ENCODE peak calls at places on chromosomes 11 and 22, in five cellular contexts. Y is left ventricle myocardium inferior, T is RWPE1, U is fibroblast of lung, G is lung. K is an unnamed sample.

GRCh38 chr22:42073568-42074152 is 388 bp upstream of the PHETA2 start:
- DNase-seq in T (no peak), U (no peak), Y (no peak), G (no peak), K (no peak)

GRCh38 chr11:114598461-114598860 is 2.9 kb upstream of the NXPE4 start:
- DNase-seq in T (no peak), Y (no peak), U (no peak), G (no peak), K (no peak)

GRCh38 chr11:126190792-126191191 is 20.7 kb downstream of the RPUSD4 start:
- DNase-seq in G (no peak), U (no peak), T (no peak), Y (no peak), K (peak)

GRCh38 chr22:36528336-36528735 is 630 bp downstream of the EIF3D start:
- DNase-seq in T (no peak), U (peak), G (no peak), Y (no peak), K (no peak)

GRCh38 chr22:17712441-17712840 is 61.8 kb downstream of the BID start:
- DNase-seq in U (peak), Y (no peak), T (no peak), G (no peak), K (no peak)

GRCh38 chr11:131977854-131978253 is 607.4 kb downstream of the NTM start:
- DNase-seq in G (no peak), Y (no peak), U (peak), T (peak), K (no peak)

GRCh38 chr11:62179995-62180394 is 10.0 kb upstream of the SCGB1D1 start:
- DNase-seq in Y (no peak), T (no peak), U (no peak), G (no peak), K (no peak)

GRCh38 chr11:9756461-9756860 is 92.6 kb downstream of the SWAP70 start:
- DNase-seq in Y (no peak), G (no peak), T (no peak), U (no peak), K (peak)

GRCh38 chr11:120912504-120912903 is 111.4 kb upstream of the TBCEL start:
- DNase-seq in Y (no peak), T (peak), G (no peak), U (peak), K (no peak)

GRCh38 chr11:111069076-111069475 is 176.4 kb upstream of the POU2AF2 start:
- DNase-seq in Y (no peak), G (no peak), T (no peak), U (peak), K (no peak)

GRCh38 chr11:68164437-68164836 is 43.2 kb upstream of the CHKA start:
- DNase-seq in G (no peak), T (peak), Y (no peak), U (peak), K (no peak)

DNA sequence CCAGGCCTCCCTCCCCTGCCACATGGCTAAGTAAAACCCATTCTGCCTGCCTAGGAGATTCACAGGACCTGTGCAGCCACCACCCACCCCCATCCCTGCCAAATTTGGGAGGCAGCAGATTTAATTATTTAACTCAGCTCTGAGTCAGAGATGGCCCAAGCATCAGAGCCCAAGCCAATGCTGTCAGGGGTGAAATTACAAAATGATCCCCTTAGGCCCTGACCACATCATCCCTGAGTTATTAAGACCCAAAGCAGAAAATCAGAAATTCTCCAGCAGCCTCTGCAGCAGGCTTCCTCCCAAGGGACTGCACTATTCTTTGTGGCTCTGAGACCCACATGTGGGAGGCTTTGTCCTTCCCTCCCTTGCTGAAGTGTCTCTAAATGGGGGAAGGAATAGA is 52.8 kb upstream of the RRAS2 start:
- DNase-seq in G (peak), T (peak), Y (peak), U (peak), K (no peak)
- H3K27ac ChIP-seq in G (no peak), T (peak), Y (no peak), U (peak), K (no peak)

GRCh38 chr11:30586251-30587144 is at the start of gene MPPED2:
- DNase-seq in U (no peak), Y (peak), T (peak), G (no peak), K (no peak)

GRCh38 chr11:30581646-30582045 is 4.5 kb downstream of the MPPED2 start:
- DNase-seq in Y (no peak), U (no peak), G (no peak), T (no peak), K (no peak)

GRCh38 chr11:30583505-30584280 is 2.5 kb downstream of the MPPED2 start:
- DNase-seq in G (no peak), U (no peak), T (no peak), Y (peak), K (no peak)

GRCh38 chr11:30585892-30586250 is 282 bp downstream of the MPPED2 start:
- DNase-seq in Y (peak), T (no peak), G (no peak), U (no peak), K (no peak)

GRCh38 chr11:30585067-30585891 is 874 bp downstream of the MPPED2 start:
- DNase-seq in U (no peak), Y (peak), T (no peak), G (no peak), K (no peak)
- H3K27ac ChIP-seq in U (no peak), Y (peak), T (no peak), G (peak), K (no peak)

DNA sequence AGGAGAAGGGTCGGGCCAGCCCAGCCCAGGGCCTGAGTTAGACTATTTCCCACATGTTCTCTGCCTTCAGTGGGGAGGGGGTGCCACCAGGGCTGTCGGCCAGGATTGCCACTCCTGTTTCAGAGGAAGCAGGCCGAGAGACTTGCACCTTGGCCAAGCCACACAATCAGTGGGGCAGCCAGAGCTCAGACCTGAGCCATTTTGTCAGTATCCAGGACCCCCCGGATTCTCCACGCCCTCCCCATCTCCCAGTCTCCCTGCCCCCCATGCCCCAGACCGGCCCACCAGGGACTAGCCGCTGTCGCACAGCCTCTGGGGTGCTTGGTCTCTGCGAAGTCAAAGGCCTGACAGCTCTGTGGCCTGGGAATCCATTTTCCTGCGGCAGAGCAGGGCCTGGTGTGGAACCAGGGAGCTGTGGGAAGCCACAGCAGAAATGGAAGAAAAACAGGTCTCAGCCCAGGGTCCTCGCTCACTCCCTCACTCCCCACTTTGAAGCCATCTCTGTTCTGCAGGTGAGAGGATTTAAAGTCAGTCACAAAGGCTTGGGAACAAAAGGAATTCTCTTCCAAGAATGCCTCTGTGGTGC is 25.5 kb upstream of the MGAT3 start:
- DNase-seq in Y (no peak), T (no peak), U (no peak), G (no peak), K (no peak)
- H3K27ac ChIP-seq in Y (peak), T (peak), U (peak), G (peak), K (no peak)

GRCh38 chr11:76789443-76789719 is 6.2 kb downstream of the TSKU start:
- DNase-seq in U (no peak), Y (no peak), T (no peak), G (no peak), K (no peak)

GRCh38 chr11:76787271-76787670 is 4.1 kb downstream of the TSKU start:
- DNase-seq in Y (no peak), T (no peak), U (no peak), G (no peak), K (no peak)

GRCh38 chr11:76790251-76790650 is 7.1 kb downstream of the TSKU start:
- DNase-seq in G (no peak), T (no peak), U (no peak), Y (no peak), K (no peak)

GRCh38 chr11:76787911-76788596 is 4.9 kb downstream of the TSKU start:
- DNase-seq in T (peak), G (no peak), Y (no peak), U (no peak), K (no peak)

GRCh38 chr11:76788661-76789442 is 5.7 kb downstream of the TSKU start:
- DNase-seq in Y (no peak), T (peak), G (peak), U (no peak), K (peak)
- H3K27ac ChIP-seq in Y (peak), T (peak), G (no peak), U (no peak), K (peak)

DNA sequence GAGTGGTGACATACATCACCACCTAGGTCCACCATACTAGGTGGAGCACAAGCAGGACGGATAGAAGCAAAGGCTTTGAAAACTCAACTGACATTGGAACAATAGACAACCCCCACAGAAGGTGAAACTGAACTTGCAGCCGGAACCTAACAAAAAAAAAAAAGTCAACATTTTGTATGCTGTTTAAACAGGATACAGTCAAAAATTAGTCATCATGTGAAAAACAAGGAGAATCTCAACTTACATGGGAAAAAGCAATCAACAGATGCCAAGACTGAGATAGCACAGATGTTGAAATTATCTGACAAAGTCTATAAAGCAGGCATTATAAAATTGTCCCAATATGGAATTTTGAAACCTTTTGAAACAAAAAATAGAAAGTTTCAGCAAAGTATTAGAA is 123.9 kb downstream of the RAB38 start:
- DNase-seq in U (peak), G (no peak), Y (no peak), T (peak), K (peak)
- H3K27ac ChIP-seq in U (no peak), G (no peak), Y (no peak), T (peak), K (peak)

DNA sequence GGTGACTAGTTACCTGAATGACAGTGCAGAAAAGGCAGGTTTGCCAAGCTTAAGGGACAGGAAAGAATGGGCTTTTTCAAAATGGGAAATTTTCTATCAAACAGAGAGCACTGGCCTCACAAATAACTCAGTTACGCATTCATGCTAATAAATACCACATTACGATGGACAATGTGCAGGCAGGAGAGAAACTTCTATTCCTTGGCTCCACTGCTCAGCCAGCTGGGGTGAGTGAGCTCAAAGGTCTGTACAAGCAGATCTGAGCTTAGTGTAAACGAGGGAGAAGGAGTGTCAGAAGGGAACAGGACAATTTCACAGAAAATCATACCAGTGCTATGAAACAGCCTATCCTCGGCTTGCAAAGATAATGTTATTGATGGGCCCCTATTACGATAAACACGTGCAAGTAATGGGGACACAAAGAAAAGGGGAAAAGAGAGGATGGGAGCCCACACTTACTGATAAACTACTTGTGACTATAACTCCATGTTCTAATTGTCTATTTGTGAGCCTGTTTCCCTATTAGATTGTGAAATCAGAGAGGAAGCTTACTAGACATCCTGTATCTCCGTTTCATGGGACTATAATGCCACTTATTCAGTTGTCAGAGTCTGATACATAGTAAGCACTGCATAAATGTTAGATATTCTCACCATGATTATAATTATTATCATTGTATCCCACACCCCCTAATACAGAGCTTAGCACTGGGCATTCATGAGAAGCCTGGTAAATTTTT is 46.3 kb downstream of the AMOTL1 start:
- DNase-seq in T (no peak), G (no peak), Y (no peak), U (no peak), K (no peak)
- H3K27ac ChIP-seq in T (no peak), G (no peak), Y (peak), U (no peak), K (no peak)

GRCh38 chr11:48044577-48044976 is 64.2 kb downstream of the PTPRJ start:
- DNase-seq in G (peak), U (no peak), T (no peak), Y (peak), K (no peak)
- H3K27ac ChIP-seq in G (no peak), U (no peak), T (no peak), Y (no peak), K (no peak)

DNA sequence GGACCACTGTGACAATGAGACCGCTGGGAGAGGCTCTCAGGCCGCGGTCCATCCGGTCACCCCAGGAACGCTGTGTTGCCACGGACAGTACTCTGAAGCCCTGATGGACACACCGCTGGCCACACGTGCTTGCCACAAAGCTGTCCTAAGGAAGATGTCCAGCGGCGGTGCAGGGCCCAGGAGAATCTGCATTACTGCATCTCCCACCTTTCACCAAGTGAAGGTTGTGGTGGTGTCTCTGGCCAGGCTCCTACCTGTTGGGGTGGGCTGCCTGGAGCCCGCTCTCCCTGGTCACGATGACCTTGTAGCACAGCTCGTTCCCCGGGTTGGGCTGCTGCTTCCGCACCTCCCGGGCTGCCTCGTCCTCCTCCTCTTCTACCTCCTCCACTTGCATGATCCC is 4.2 kb downstream of the TTLL12 start:
- DNase-seq in U (no peak), Y (no peak), G (no peak), T (no peak), K (no peak)
- H3K27ac ChIP-seq in U (no peak), Y (no peak), G (no peak), T (peak), K (no peak)

GRCh38 chr11:15430381-15430780 is 315.7 kb downstream of the INSC start:
- DNase-seq in U (no peak), Y (no peak), G (no peak), T (no peak), K (no peak)
- H3K27ac ChIP-seq in U (no peak), Y (no peak), G (no peak), T (no peak), K (no peak)